ENCODE peak calls at places on chromosomes 1 and 21, in six cellular contexts. P is Panc1, O is K562, X is spleen, A is GM23338, Y is H1. J is an unnamed sample.

GRCh38 chr21:16983425-16983824 is 529.4 kb upstream of the CXADR start:
- DNase-seq in P (no peak), O (no peak), X (no peak), A (no peak), Y (no peak), J (no peak)

GRCh38 chr1:219580019-219580676 is 32.8 kb downstream of the ZC3H11B start:
- DNase-seq in P (no peak), O (no peak), X (no peak), A (no peak), Y (no peak), J (no peak)

GRCh38 chr1:150960646-150961045 is 14.0 kb downstream of the CERS2 start:
- DNase-seq in P (no peak), O (no peak), X (peak), A (no peak), Y (no peak), J (no peak)

GRCh38 chr1:205774277-205775014 is 836 bp downstream of the RAB29 start:
- DNase-seq in P (no peak), O (peak), X (peak), A (peak), Y (no peak), J (peak)

GRCh38 chr1:56146449-56146848 is 432.9 kb downstream of the PLPP3 start:
- DNase-seq in P (no peak), O (no peak), X (no peak), A (no peak), Y (no peak), J (no peak)

GRCh38 chr1:173925306-173926242 is 8.4 kb upstream of the SERPINC1 start:
- DNase-seq in P (no peak), O (no peak), X (no peak), A (no peak), Y (no peak), J (no peak)

GRCh38 chr1:207181838-207182237 is 77.8 kb downstream of the C4BPA start:
- DNase-seq in P (no peak), O (peak), X (no peak), A (peak), Y (no peak), J (no peak)

GRCh38 chr1:234475166-234475793 is 3.7 kb downstream of the TARBP1 start:
- DNase-seq in P (no peak), O (no peak), X (no peak), A (peak), Y (no peak), J (no peak)

GRCh38 chr21:28971171-28971570 is 21.5 kb downstream of the LTN1 start:
- DNase-seq in P (no peak), O (no peak), X (no peak), A (peak), Y (no peak), J (no peak)

GRCh38 chr1:159866905-159867304 is 4.4 kb upstream of the VSIG8 start:
- DNase-seq in P (no peak), O (no peak), X (no peak), A (no peak), Y (no peak), J (no peak)

GRCh38 chr1:201716742-201717135 is 112.2 kb upstream of the IPO9 start:
- DNase-seq in P (no peak), O (no peak), X (peak), A (no peak), Y (no peak), J (no peak)

GRCh38 chr1:13769212-13769611 is 69.2 kb downstream of the PRDM2 start:
- DNase-seq in P (no peak), O (no peak), X (no peak), A (no peak), Y (no peak), J (no peak)

GRCh38 chr1:159188375-159188788 is 16.3 kb upstream of the ACKR1 start:
- DNase-seq in P (no peak), O (no peak), X (peak), A (peak), Y (peak), J (peak)

GRCh38 chr1:155000725-155001437 is 1.7 kb upstream of the ZBTB7B start:
- DNase-seq in P (no peak), O (peak), X (peak), A (peak), Y (no peak), J (peak)

GRCh38 chr1:108561731-108562326 is 1.9 kb downstream of the EEIG2 start:
- DNase-seq in P (peak), O (peak), X (peak), A (peak), Y (peak), J (peak)

DNA sequence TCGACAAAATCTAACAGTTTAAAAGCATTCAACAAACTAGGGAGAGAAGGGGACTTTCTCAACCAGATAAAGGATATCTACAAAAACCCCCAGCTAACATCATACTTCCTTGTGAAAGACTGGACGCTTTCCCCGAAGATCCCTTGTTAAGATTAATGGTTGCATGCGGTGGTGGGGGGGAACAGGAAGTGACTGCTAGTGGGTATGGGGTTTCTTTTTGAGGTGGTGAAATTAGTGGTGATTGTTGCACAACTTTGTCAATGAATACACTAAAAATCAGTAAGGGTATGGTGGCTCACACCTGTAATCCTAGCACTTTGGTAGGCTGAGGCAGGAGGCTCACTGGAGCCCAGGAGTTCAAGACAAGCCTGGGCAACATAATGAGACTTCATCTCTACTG is 26.9 kb upstream of the EYA3 start:
- DNase-seq in P (no peak), O (peak), X (no peak), A (no peak), Y (no peak), J (peak)
- TF ChIP-seq POLR2AphosphoS5 in P (no peak), O (no peak), X (no peak), A (no peak), Y (no peak), J (no peak)

DNA sequence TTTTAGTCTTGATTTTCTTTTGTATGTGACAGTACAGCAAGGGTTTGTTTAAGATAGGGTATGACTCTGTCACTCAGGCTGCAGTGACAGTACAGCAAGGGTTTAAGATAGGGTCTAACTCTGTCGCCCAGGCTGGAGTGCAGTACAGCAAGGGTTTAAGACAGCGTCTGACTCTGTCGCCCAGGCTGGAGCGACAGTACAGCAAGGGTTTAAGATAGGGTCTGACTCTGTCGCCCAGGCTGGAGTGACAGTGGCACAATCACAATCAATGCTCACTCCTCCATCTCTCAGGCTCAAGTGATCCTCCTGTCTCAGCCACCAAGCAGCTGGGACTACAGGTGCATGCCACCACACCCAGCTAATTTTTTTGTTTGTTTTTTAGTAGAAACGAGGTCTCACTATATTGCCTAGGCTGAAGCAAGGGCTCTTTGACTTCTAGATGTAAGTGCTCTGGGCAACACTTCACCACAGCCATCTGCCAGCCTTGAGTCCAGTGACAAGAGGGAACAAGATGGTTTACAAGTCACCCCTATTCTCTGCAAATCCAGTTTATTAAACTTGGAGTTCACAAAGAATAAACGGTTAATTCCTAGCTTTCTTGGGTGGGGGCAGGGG is 965 bp upstream of the SH2D5 start:
- DNase-seq in P (no peak), O (no peak), X (no peak), A (no peak), Y (no peak), J (no peak)
- H3K27ac ChIP-seq in P (peak), O (peak), X (no peak), A (no peak), Y (no peak), J (peak)

GRCh38 chr21:46228345-46229051 is at the start of gene LSS:
- DNase-seq in P (peak), O (peak), X (peak), A (peak), Y (peak), J (peak)
- TF ChIP-seq POLR2AphosphoS5 in P (no peak), O (no peak), X (peak), A (peak), Y (peak), J (peak)

GRCh38 chr1:168939947-168940223 is 166.6 kb upstream of the ATP1B1 start:
- DNase-seq in P (no peak), O (no peak), X (no peak), A (no peak), Y (no peak), J (no peak)

GRCh38 chr1:168947039-168947438 is 159.5 kb upstream of the ATP1B1 start:
- DNase-seq in P (no peak), O (no peak), X (no peak), A (no peak), Y (no peak), J (no peak)

GRCh38 chr1:168949672-168950071 is 156.8 kb upstream of the ATP1B1 start:
- DNase-seq in P (no peak), O (no peak), X (no peak), A (no peak), Y (no peak), J (no peak)

GRCh38 chr1:168942165-168942564 is 164.3 kb upstream of the ATP1B1 start:
- DNase-seq in P (no peak), O (no peak), X (no peak), A (no peak), Y (no peak), J (no peak)

DNA sequence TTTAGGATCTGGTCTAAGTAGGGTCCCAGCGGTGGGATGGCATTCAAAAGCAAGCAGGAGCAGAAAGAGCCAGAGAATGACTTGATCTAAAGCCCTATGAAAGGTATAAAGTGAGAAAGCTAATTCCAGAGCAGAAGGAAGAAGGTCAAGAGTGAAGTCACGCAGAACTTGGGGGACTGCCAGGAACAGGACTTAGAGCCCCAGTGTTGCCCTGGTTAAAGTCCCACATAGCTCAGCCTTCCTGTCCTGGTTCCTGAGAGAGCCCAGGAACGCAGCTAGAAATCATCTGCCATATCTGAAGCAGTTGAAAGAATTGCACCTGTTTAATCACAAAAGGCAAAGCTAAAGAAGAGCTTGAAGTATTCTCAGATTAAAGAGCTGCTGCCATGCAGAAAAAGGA is 160.6 kb upstream of the ATP1B1 start:
- DNase-seq in P (no peak), O (no peak), X (no peak), A (no peak), Y (no peak), J (peak)
- H3K27ac ChIP-seq in P (no peak), O (no peak), X (no peak), A (no peak), Y (no peak), J (peak)

GRCh38 chr1:165443539-165444289 is 1.2 kb downstream of the RXRG start:
- DNase-seq in P (no peak), O (no peak), X (no peak), A (peak), Y (no peak), J (no peak)

GRCh38 chr1:165442653-165443052 is 2.3 kb downstream of the RXRG start:
- DNase-seq in P (no peak), O (no peak), X (no peak), A (no peak), Y (no peak), J (no peak)

GRCh38 chr1:165442053-165442452 is 2.9 kb downstream of the RXRG start:
- DNase-seq in P (no peak), O (no peak), X (no peak), A (no peak), Y (no peak), J (no peak)

GRCh38 chr1:165445388-165445787 is 462 bp upstream of the RXRG start:
- DNase-seq in P (no peak), O (no peak), X (no peak), A (peak), Y (no peak), J (no peak)

GRCh38 chr1:165444897-165445370 is at the start of gene RXRG:
- DNase-seq in P (no peak), O (no peak), X (no peak), A (peak), Y (no peak), J (no peak)
- TF ChIP-seq POLR2AphosphoS5 in P (no peak), O (no peak), X (peak), A (no peak), Y (no peak), J (no peak)